ENCODE peak calls at places on chromosomes 7 and 10, in nine cellular contexts. S is testis, F is IMR-90, J is left ventricle myocardium inferior, Q is dorsolateral prefrontal cortex, C is breast epithelium, P is fibroblast of lung, Z is esophagus squamous epithelium, V is HCT116. W is an unnamed sample.
A peak's percentile ranks its signal among the peaks of the same experiment; 100 is the strongest.

GRCh38 chr10:116201011-116201410 is 72.0 kb downstream of the GFRA1 start:
- DNase-seq in S (no peak), F (peak; percentile 54), J (no peak), Q (no peak), C (no peak), P (peak; percentile 79), Z (no peak), V (no peak), W (no peak)

GRCh38 chr7:33722383-33723096 is 182.8 kb upstream of the BMPER start:
- DNase-seq in S (peak; percentile 52), F (peak; percentile 80), J (no peak), Q (peak; percentile 53), C (peak; percentile 18), P (peak; percentile 73), Z (no peak), V (peak; percentile 29), W (no peak)

GRCh38 chr7:139976838-139977656 is 85.7 kb downstream of the PARP12 start:
- DNase-seq in S (no peak), F (no peak), J (no peak), Q (no peak), C (no peak), P (no peak), Z (no peak), V (no peak), W (no peak)

GRCh38 chr10:102796407-102797176 is 40.6 kb downstream of the CYP17A1 start:
- DNase-seq in S (peak; percentile 91), F (peak; percentile 41), J (peak; percentile 91), Q (peak; percentile 76), C (peak; percentile 73), P (peak; percentile 52), Z (no peak), V (no peak), W (peak; percentile 60)

GRCh38 chr10:630581-631073 is 58.8 kb downstream of the DIP2C start:
- DNase-seq in S (no peak), F (no peak), J (no peak), Q (no peak), C (no peak), P (no peak), Z (no peak), V (no peak), W (no peak)

GRCh38 chr10:35487336-35488034 is 117.7 kb upstream of the GJD4 start:
- DNase-seq in S (no peak), F (peak; percentile 24), J (no peak), Q (no peak), C (no peak), P (peak; percentile 57), Z (no peak), V (no peak), W (no peak)

GRCh38 chr10:11893749-11894278 is 70.7 kb downstream of the PROSER2 start:
- DNase-seq in S (no peak), F (no peak), J (no peak), Q (no peak), C (no peak), P (no peak), Z (no peak), V (no peak), W (no peak)

GRCh38 chr7:146961617-146962016 is 845.0 kb downstream of the CNTNAP2 start:
- DNase-seq in S (no peak), F (no peak), J (no peak), Q (no peak), C (no peak), P (peak; percentile 93), Z (no peak), V (no peak), W (no peak)

GRCh38 chr7:155512246-155512887 is 34.0 kb downstream of the CNPY1 start:
- DNase-seq in S (no peak), F (no peak), J (no peak), Q (no peak), C (no peak), P (no peak), Z (no peak), V (no peak), W (no peak)

GRCh38 chr10:97781541-97782331 is 9.9 kb upstream of the SFRP5 start:
- DNase-seq in S (no peak), F (no peak), J (no peak), Q (no peak), C (no peak), P (no peak), Z (no peak), V (no peak), W (peak; percentile 26)

GRCh38 chr7:97845622-97846203 is 26.5 kb downstream of the ASNS start:
- DNase-seq in S (no peak), F (peak; percentile 15), J (no peak), Q (no peak), C (no peak), P (peak; percentile 5), Z (no peak), V (peak; percentile 13), W (no peak)

GRCh38 chr7:50661345-50662058 is 96.3 kb upstream of the DDC start:
- DNase-seq in S (no peak), F (no peak), J (no peak), Q (no peak), C (no peak), P (no peak), Z (no peak), V (no peak), W (peak; percentile 21)

GRCh38 chr7:33639552-33640197 is 265.7 kb upstream of the BMPER start:
- DNase-seq in S (no peak), F (no peak), J (no peak), Q (no peak), C (no peak), P (no peak), Z (no peak), V (no peak), W (no peak)

GRCh38 chr7:133081119-133081604 is 728 bp downstream of the CHCHD3 start:
- DNase-seq in S (peak; percentile 34), F (no peak), J (peak; percentile 26), Q (no peak), C (no peak), P (no peak), Z (no peak), V (no peak), W (no peak)

DNA sequence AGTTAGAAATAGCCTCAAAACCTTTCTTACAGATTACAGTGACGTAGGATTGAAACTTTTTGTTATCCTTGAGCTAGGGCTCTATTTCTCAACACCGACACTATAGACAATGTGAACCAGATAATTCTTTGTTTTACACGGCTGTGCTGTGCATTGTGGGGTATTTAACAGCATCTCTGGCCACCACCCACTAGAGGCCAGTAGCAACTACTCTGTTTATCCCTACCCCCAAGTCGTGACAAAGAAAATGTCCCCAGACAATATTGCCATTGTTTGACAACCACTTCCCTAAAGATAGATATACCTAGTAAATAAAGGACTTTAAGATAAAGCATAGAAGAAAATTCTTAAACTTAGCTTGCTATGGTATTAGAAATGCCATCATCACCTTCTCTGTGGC is 359.6 kb downstream of the ARL4A start:
- DNase-seq in S (no peak), F (no peak), J (no peak), Q (no peak), C (no peak), P (no peak), Z (no peak), V (no peak), W (no peak)
- TF ChIP-seq CTCF in S (no peak), F (no peak), J (no peak), Q (no peak), C (no peak), P (no peak), Z (no peak), V (peak; percentile 17), W (no peak)

DNA sequence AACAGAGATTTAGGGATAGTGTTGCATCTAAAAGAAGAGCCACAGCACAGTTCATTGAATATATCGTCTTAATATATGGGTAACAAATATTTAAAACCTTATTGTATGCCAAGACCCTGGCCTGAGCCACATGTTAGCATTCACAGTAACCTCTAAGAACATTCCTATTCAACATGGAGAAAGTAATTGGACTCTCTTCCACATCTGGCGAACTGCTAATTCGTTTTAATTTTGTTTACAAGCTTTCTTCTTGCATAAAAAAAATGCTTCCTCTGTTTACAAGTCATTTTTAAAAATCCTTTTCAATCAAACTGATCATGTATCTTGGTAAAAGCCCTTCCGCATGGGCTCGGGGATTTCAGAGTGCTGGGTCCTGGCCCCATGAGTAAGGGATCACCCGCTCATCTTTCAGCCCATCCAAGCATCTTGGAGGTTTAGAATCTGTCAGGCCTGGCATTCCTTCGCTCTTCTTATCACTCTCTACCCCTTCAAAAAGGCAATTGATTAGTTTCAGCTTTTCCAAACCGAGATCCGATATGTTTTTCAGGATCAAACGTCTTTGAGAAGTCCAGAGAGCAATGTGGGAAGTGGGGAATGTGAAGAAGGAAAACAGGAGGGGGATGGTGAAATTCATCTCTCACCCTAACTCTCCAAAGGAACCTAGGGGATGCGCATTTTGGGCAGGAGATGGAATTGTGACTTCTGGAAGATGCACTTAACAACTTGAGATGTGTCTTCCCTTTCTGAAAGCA is 7.2 kb downstream of the TWIST1 start:
- DNase-seq in S (no peak), F (no peak), J (no peak), Q (no peak), C (no peak), P (no peak), Z (no peak), V (no peak), W (no peak)
- H3K27me3 ChIP-seq in S (no peaks in the 10 kb centered on the region), F (no peaks in the 10 kb centered on the region), J (peaks cover 100% of the 10 kb centered on the region), Q (peaks cover 100% of the 10 kb centered on the region), C (no peaks in the 10 kb centered on the region), P (peaks cover 32% of the 10 kb centered on the region), Z (peaks cover 5% of the 10 kb centered on the region), V (no peaks in the 10 kb centered on the region), W (peaks cover 28% of the 10 kb centered on the region)

DNA sequence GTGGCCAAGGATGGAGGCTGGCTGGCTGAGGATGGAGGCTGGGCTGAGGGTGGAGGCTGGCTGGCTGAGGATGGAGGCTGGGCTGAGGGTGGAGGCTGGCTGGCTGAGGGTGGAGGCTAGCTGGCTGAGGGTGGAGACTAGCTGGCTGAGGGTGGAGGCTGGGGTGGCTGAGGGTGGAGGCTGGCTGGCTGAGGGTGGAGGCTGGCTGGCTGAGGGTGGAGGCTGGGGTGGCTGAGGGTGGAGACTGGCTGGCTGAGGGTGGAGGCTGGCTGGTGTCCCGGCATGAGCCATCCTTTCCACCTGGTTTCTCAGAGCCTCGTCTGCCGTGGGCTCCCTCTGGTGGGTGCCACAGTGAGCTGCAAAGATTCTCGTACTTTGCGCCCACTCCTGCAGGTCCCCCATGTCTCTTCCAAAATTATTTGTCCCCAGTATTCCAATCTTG is 88.4 kb downstream of the ELFN1 start:
- DNase-seq in S (peak; percentile 53), F (peak; percentile 25), J (peak; percentile 52), Q (peak; percentile 37), C (no peak), P (peak; percentile 37), Z (no peak), V (peak; percentile 56), W (no peak)
- TF ChIP-seq CTCF in S (peak; percentile 23), F (peak; percentile 38), J (peak; percentile 62), Q (peak; percentile 27), C (no peak), P (peak; percentile 26), Z (peak; percentile 47), V (peak; percentile 60), W (no peak)

DNA sequence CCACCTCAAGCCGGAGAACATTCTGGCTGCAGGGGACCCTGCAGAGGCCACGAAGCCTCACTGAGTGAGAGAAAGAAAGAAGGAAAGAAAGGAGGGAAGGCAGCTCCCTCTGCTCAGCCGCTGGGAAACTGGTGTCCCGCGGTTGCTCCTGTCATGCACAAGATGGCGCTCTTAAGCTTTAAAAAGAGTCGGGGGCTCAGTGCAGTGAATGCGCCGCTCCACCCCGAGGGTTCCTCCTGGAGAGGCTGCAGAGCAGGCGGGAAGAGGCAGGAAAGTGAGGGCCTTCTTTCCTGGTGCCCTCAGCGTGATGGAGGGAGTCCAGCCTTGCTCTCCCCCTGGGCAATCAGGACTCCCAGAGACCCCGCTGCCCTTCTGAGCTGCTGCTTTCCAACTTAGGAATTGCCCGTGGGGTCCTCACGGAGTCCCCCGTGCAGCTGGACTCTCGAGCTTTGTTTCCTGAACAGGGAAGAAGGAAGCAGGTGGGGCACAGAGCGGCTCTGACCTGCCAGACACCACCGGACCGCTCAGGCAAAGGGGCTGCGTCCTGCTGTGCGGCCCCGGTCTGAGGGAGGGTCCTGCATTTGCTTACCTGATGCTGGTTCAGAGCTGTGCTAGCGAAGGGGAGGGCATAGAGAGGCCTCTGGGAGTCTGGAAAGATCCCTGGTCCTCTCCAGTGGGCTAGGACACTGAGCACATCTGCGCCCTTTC is 141.9 kb upstream of the MKI67 start:
- DNase-seq in S (peak; percentile 65), F (no peak), J (no peak), Q (peak; percentile 58), C (no peak), P (peak; percentile 1), Z (no peak), V (peak; percentile 31), W (no peak)
- H3K27me3 ChIP-seq in S (no peaks in the 10 kb centered on the region), F (no peaks in the 10 kb centered on the region), J (peaks cover 100% of the 10 kb centered on the region), Q (peaks cover 71% of the 10 kb centered on the region), C (no peaks in the 10 kb centered on the region), P (no peaks in the 10 kb centered on the region), Z (no peaks in the 10 kb centered on the region), V (peaks cover 53% of the 10 kb centered on the region), W (peaks cover 5% of the 10 kb centered on the region)

W was measured in CD8-positive, alpha-beta T cell.